ENCODE peak calls at places on chromosomes 11 and 22, in four cellular contexts. T, I, L and Q are unnamed samples.

GRCh38 chr22:46535876-46536558 is 1.4 kb downstream of the CELSR1 start:
- DNase-seq in T (no peak), L (no peak), I (no peak), Q (peak; percentile 80)

GRCh38 chr11:19769820-19770219 is 57.2 kb downstream of the NAV2 start:
- DNase-seq in I (no peak), T (peak; percentile 66), L (no peak), Q (no peak)

GRCh38 chr11:75816561-75817239 is 1.7 kb downstream of the UVRAG start:
- DNase-seq in T (no peak), I (no peak), L (no peak), Q (no peak)

GRCh38 chr11:96134622-96135021 is 208.4 kb downstream of the MAML2 start:
- DNase-seq in L (no peak), I (peak; percentile 20), T (peak; percentile 44), Q (no peak)

GRCh38 chr11:130314184-130314748 is 451 bp downstream of the ZBTB44 start:
- DNase-seq in I (peak; percentile 69), T (peak; percentile 1), L (peak; percentile 77), Q (peak; percentile 91)

GRCh38 chr11:119897576-119897975 is 168.6 kb upstream of the NECTIN1 start:
- DNase-seq in I (no peak), L (no peak), T (no peak), Q (no peak)

GRCh38 chr11:1889941-1890855 is 1.5 kb downstream of the PRR33 start:
- DNase-seq in T (no peak), I (no peak), L (no peak), Q (no peak)

GRCh38 chr11:10975287-10975721 is 117.5 kb upstream of the ZBED5 start:
- DNase-seq in L (no peak), I (no peak), T (no peak), Q (no peak)

GRCh38 chr22:50185384-50186087 is at the start of gene TRABD:
- DNase-seq in L (peak; percentile 93), I (peak; percentile 78), T (peak; percentile 82), Q (peak; percentile 97)

GRCh38 chr22:45127866-45128265 is 35.9 kb upstream of the NUP50 start:
- DNase-seq in I (no peak), T (peak; percentile 75), L (no peak), Q (no peak)

GRCh38 chr11:2929511-2929879 is 275 bp upstream of the PHLDA2 start:
- DNase-seq in I (no peak), T (peak; percentile 72), L (peak; percentile 63), Q (peak; percentile 92)

GRCh38 chr22:37752189-37753061 is 55.3 kb upstream of the GCAT start:
- DNase-seq in I (no peak), T (peak; percentile 85), L (peak; percentile 97), Q (peak; percentile 99)

GRCh38 chr11:937853-938261 is 12.2 kb downstream of the AP2A2 start:
- DNase-seq in T (no peak), L (no peak), I (no peak), Q (no peak)

GRCh38 chr22:17418890-17419324 is 49.6 kb downstream of the CECR2 start:
- DNase-seq in T (no peak), I (no peak), L (peak; percentile 58), Q (no peak)

GRCh38 chr11:65906602-65907001 is 6.4 kb upstream of the FOSL1 start:
- DNase-seq in T (no peak), L (no peak), I (no peak), Q (no peak)

GRCh38 chr22:26487996-26488395 is 4.3 kb downstream of the SRRD start:
- DNase-seq in I (no peak), L (no peak), T (no peak), Q (no peak)

GRCh38 chr11:5736396-5736795 is at the start of gene OR56B1:
- DNase-seq in T (no peak), L (no peak), I (no peak), Q (no peak)